ENCODE peak calls at places on chromosomes 16 and 17, in four cellular contexts. L is left ventricle myocardium inferior, T is OCI-LY7, V is cardiac muscle cell. W is an unnamed sample.
A peak's percentile ranks its signal among the peaks of the same experiment; 100 is the strongest.

GRCh38 chr17:48519427-48519826 is 11.4 kb downstream of the HOXB1 start:
- DNase-seq in L (no peak), T (no peak), V (no peak), W (no peak)

GRCh38 chr17:46182961-46183360 is 10.3 kb downstream of the KANSL1 start:
- DNase-seq in L (no peak), T (no peak), V (no peak), W (no peak)

GRCh38 chr17:77145209-77145608 is 4.4 kb downstream of the SEC14L1 start:
- DNase-seq in L (no peak), T (peak; percentile 54), V (no peak), W (no peak)

GRCh38 chr17:77637807-77638182 is 320.7 kb upstream of the TNRC6C start:
- DNase-seq in L (no peak), T (no peak), V (no peak), W (no peak)

GRCh38 chr17:9108166-9108565 is 86.9 kb downstream of the NTN1 start:
- DNase-seq in L (no peak), T (no peak), V (no peak), W (no peak)

GRCh38 chr16:54489225-54489781 is 202.7 kb upstream of the IRX3 start:
- DNase-seq in L (no peak), T (no peak), V (no peak), W (no peak)

GRCh38 chr16:30901201-30902069 is 5.0 kb downstream of the CTF1 start:
- DNase-seq in L (no peak), T (no peak), V (no peak), W (no peak)

GRCh38 chr17:49456172-49456965 is 38.7 kb upstream of the NGFR start:
- DNase-seq in L (no peak), T (no peak), V (no peak), W (no peak)

GRCh38 chr17:55587608-55588139 is 76.4 kb upstream of the SMIM36 start:
- DNase-seq in L (peak; percentile 37), T (no peak), V (no peak), W (no peak)

GRCh38 chr17:688100-688989 is 26.3 kb downstream of the VPS53 start:
- DNase-seq in L (no peak), T (peak; percentile 2), V (no peak), W (peak; percentile 61)

GRCh38 chr17:29594441-29595090 is 1.6 kb downstream of the ANKRD13B start:
- DNase-seq in L (no peak), T (no peak), V (no peak), W (no peak)

GRCh38 chr17:50347894-50348291 is 2.0 kb downstream of the XYLT2 start:
- DNase-seq in L (no peak), T (no peak), V (no peak), W (no peak)

GRCh38 chr16:68823401-68823800 is 19.9 kb upstream of the TANGO6 start:
- DNase-seq in L (no peak), T (no peak), V (no peak), W (no peak)

GRCh38 chr16:17346774-17347569 is 123.8 kb downstream of the XYLT1 start:
- DNase-seq in L (no peak), T (peak; percentile 43), V (no peak), W (no peak)

DNA sequence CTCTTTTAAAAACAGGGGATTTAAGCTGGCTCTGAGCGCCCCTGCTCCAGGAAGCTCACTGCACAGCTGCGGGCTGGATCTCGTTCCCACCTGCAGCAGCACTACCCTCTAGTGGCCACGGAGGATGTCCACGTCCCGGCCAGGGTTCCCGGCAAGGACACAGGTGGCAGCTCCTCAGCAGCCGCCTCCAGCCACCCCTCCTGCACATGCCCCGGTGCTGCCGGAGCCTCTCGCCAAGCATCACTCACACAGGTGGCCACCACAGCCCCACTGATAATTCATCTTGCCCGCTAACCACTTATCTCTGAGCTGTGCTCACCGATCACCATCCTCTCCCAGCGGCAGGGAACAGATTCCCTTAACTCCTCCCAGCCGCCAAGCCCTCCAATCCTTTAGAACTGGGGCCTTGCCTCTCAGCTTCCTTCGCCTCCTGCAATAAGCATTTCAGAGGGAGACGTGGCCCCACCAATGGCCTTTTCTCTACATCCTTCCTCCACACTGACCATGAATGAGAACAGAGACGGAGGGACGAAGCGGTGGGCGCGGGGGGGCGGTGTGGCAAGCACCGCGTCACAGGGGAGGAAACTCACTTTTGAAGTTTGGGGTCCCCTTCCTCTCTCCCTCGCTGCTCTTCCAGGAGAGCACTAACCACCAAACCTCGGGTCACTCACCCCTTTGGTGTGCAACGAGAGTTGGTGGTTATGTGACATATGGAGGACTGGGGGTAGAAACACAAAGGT is 222.1 kb downstream of the RBFOX3 start:
- DNase-seq in L (peak; percentile 50), T (peak; percentile 80), V (peak; percentile 82), W (no peak)
- TF ChIP-seq CTCF in L (peak; percentile 77), T (peak; percentile 90), V (peak; percentile 68), W (peak; percentile 20)

GRCh38 chr17:79146562-79146961 is 71.9 kb downstream of the ENGASE start:
- DNase-seq in L (no peak), T (no peak), V (no peak), W (no peak)
- TF ChIP-seq CTCF in L (no peak), T (no peak), V (no peak), W (no peak)

GRCh38 chr17:81329927-81330883 is 35.1 kb upstream of the SLC38A10 start:
- DNase-seq in L (no peak), T (no peak), V (no peak), W (no peak)
- TF ChIP-seq CTCF in L (no peak), T (no peak), V (no peak), W (no peak)

DNA sequence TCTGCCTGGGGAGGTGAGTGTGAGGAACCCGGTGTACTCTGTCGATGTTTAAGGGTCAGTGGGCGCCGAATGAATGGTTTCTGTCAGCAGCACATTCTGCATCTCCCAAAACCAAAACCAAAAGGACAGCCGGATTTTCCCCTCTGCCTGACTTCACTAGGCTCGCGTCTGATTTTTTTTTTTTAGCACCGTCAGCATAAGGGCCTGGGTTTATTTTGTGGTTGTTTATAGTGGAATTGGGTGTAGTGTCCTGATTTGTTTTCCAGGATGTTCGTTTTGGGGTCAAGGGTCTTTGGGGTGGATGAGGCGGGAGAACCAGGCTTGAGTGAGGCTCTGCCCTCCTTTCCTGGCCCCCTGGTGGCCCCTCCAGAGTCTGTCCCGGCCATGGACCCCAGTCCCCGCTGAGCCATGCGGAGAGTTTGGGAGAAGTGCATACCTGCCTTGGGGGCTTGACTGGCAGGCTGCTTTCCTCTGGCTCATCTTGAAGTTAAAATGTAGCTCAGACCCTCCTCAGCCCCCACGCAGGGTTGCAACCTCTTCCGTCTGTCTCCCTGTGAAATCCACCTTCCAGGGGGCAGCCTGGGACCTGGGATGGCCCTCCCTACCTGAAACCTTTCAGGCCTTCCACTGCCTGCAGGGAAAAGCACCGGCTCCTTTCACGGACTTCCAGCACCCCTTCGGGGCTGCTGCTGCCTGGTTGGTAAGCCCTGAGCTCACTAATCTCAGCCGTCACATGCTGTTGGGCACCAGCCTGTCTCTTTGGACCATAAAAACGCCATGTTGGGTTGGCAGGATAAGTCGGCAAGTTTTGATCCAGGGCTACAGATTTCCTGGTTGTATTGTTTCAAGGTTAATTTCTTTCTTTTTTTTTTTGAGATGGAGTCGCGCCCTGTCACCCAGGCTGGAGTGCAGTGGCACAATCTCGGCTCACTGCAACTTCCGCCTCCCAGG is 60.2 kb downstream of the JPH3 start:
- DNase-seq in L (no peak), T (no peak), V (no peak), W (no peak)
- TF ChIP-seq CTCF in L (no peak), T (no peak), V (no peak), W (no peak)

GRCh38 chr17:57989011-57989345 is 924 bp upstream of the VEZF1 start:
- DNase-seq in L (no peak), T (no peak), V (peak; percentile 38), W (no peak)
- TF ChIP-seq CTCF in L (no peak), T (no peak), V (no peak), W (no peak)

GRCh38 chr16:4352843-4353242 is 1.7 kb upstream of the PAM16 start:
- DNase-seq in L (no peak), T (no peak), V (no peak), W (no peak)

GRCh38 chr16:4350365-4350786 is 745 bp downstream of the PAM16 start:
- DNase-seq in L (no peak), T (no peak), V (no peak), W (peak; percentile 46)

GRCh38 chr16:4349332-4349731 is 1.8 kb downstream of the PAM16 start:
- DNase-seq in L (no peak), T (no peak), V (no peak), W (no peak)

GRCh38 chr16:4351880-4352279 is 759 bp upstream of the PAM16 start:
- DNase-seq in L (no peak), T (no peak), V (no peak), W (no peak)

DNA sequence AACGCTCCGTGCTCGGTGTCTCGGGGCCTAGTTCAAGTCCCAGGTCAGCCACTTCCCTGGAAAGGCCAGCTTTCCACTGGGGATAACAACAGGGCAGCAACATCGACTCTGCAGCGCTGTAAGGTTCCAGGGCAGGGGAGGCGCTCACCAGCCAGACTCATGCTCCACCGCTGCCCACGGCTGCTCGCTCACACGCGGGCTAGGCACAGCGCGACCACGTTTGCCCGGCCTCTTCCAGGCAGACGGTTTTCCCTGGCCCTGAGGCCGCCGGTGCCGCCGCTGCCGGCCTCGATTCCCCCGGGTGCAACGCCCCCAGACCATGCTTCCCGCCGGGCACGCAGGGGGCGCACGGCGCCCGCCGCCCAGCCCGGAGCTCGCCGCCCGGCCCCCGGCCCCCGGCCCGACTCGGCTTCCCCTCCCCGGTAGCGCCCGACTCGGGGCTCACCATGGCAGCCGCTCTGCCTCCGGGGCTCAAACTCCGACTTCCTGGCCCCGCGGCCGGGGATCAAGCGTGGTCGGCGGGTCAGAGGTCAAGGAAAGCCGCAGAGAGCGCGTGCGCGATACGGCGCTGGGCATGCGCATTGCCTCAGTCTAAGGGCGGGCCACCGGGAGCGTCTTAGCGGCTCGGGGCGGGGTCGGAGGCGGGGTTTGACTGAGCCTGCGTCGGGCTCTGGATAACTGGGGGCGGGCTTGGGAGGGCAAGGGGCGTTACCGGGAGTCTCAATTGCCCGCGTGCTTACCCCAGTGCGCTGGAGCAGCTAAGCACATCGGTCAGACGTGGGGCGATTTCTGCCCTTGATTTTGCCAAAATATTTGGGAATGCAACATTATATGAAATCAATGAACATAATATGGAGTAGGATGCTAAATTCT is at the start of gene PAM16:
- DNase-seq in L (peak; percentile 98), T (peak; percentile 97), V (peak; percentile 98), W (peak; percentile 91)
- TF ChIP-seq CTCF in L (peak; percentile 21), T (peak; percentile 23), V (no peak), W (no peak)

GRCh38 chr16:51967566-51967965 is 579.4 kb downstream of the TOX3 start:
- DNase-seq in L (no peak), T (no peak), V (no peak), W (no peak)

GRCh38 chr16:51968756-51969155 is 578.2 kb downstream of the TOX3 start:
- DNase-seq in L (no peak), T (no peak), V (no peak), W (no peak)

DNA sequence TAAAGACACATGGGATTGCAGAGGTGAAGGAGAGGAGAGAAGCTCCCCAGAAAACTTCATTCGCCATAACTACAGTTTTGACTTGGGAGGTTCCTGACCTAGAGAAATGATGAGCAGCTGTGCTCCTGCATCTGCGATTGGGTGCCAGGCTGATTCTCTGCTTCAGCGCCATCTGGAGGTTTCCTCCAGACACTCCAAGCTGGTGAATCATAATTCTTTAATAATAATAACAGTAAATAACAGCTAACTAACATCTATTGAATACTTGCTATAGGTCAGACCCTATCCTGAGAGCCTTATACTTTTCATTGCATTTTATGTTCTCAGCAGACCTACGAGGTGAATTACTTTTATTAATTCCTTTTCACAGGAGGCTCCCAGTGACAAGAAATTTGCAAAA is 575.8 kb downstream of the TOX3 start:
- DNase-seq in L (no peak), T (peak; percentile 1), V (peak; percentile 63), W (no peak)
- TF ChIP-seq CTCF in L (no peak), T (peak; percentile 60), V (peak; percentile 31), W (no peak)

GRCh38 chr17:13576661-13577526 is 24.8 kb downstream of the HS3ST3A1 start:
- DNase-seq in L (no peak), T (peak; percentile 22), V (no peak), W (no peak)
- TF ChIP-seq CTCF in L (no peak), T (peak; percentile 65), V (peak; percentile 5), W (no peak)

W was measured in CD14-positive monocyte.